ENCODE peak calls at places on chromosomes 4 and X, in four cellular contexts. B is neuronal stem cell, L is body of pancreas, Q is kidney. O is an unnamed sample. For H3K9me3, the result is how much of the 10 kb centered on the place peaks cover.

GRCh38 chr4:84920591-84920990 is 45.9 kb downstream of the WDFY3 start:
- DNase-seq in B (no peak), L (no peak), Q (no peak), O (no peak)

GRCh38 chrX:132406106-132406505 is 82.7 kb downstream of the MBNL3 start:
- DNase-seq in B (no peak), L (no peak), Q (no peak), O (no peak)

GRCh38 chr4:3009422-3009821 is 46.1 kb downstream of the GRK4 start:
- DNase-seq in B (peak), L (no peak), Q (no peak), O (no peak)

GRCh38 chr4:106303548-106303947 is 12.5 kb downstream of the TBCK start:
- DNase-seq in B (no peak), L (no peak), Q (no peak), O (no peak)

GRCh38 chr4:63580796-63581475 is 828.3 kb downstream of the TECRL start:
- DNase-seq in B (no peak), L (no peak), Q (no peak), O (no peak)

GRCh38 chr4:137674066-137674465 is 141.8 kb upstream of the PCDH18 start:
- DNase-seq in B (no peak), L (no peak), Q (no peak), O (no peak)

GRCh38 chr4:99200148-99200547 is 18.9 kb downstream of the ADH6 start:
- DNase-seq in B (no peak), L (no peak), Q (no peak), O (no peak)

GRCh38 chrX:37348237-37349130 is 680 bp upstream of the PRRG1 start:
- DNase-seq in B (peak), L (no peak), Q (no peak), O (no peak)

GRCh38 chrX:133415276-133416105 is at the start of gene GPC4:
- DNase-seq in B (peak), L (peak), Q (peak), O (peak)
- H3K27ac ChIP-seq in B (no peak), L (peak), Q (peak), O (peak)

GRCh38 chr4:175986-176385 is 51.7 kb downstream of the ZNF718 start:
- DNase-seq in B (no peak), L (no peak), Q (no peak), O (no peak)
- H3K9me3 ChIP-seq in B (half or more), L (under half), Q (half or more), O (half or more)

DNA sequence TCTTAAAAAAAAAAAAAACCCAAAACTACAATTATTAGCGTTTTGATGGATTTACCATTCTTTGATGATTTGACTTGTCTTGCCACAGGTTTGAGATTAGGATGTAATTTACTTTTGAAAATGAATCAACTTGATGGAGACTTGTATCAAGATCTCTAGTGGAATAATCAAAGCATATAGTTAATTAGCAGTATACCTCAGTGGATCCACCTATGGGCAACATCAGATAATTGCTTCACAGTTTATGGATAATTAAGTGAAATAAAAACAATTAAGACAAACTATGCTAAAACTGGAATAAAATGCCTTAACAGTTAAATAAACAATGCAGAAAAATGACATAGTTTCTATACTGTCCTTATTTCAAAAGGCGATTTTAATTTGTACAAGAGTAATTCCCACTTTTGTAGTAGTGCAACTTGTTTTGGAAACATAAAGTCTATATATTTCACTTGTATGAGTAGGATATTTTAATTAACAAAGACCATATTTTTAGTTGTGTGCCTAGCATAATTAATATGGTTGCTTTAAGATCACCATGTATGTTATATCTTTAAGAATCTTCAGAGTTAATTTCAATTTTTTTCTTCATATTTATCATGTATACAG is 4.2 kb downstream of the CPEB2 start:
- DNase-seq in B (no peak), L (no peak), Q (no peak), O (no peak)
- H3K27ac ChIP-seq in B (no peak), L (no peak), Q (no peak), O (no peak)

DNA sequence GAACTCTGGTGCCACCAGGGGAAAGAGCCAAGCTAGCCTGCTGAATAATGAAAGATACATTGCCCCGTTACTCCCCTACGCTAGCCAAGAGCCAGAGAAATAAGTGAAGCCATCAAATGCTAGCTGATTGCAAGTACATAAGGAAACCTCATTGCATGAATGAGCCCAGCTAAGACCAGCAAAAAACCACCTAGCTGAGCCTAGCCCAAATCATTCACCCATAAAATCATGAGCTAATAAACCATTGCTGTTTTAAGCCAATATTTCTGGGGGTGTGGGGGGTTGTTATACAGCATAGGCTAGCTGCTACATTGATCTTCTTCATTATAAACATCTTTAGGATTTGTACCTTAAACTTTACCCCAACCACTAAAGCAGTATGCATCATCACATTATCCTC is 15.4 kb upstream of the EDNRA start:
- DNase-seq in B (no peak), L (no peak), Q (no peak), O (no peak)
- H3K9me3 ChIP-seq in B (under half), L (under half), Q (under half), O (under half)

DNA sequence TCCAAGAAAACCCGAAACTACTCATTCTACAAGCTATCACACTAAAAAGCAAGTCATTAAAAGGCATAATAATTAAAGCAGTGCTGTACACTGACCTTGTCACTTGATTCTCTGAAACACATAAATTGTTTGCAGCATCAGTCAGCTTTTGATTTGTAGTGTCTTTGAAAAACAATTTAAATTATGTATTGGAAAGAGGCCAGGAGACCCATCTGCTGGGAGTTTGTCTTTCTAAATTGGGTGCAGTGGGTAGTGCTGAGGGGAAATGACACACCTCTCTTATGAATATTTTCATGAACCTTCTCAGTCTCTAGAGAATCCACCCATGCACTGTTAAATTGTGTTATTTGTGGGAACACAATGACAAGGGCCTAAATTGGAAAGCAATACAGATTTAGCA is 75.6 kb upstream of the ANK2 start:
- DNase-seq in B (no peak), L (no peak), Q (no peak), O (no peak)
- H3K27ac ChIP-seq in B (no peak), L (no peak), Q (no peak), O (no peak)

GRCh38 chr4:165474784-165475705 is 96.2 kb downstream of the CPE start:
- DNase-seq in B (no peak), L (no peak), Q (no peak), O (no peak)
- H3K9me3 ChIP-seq in B (under half), L (under half), Q (under half), O (under half)

DNA sequence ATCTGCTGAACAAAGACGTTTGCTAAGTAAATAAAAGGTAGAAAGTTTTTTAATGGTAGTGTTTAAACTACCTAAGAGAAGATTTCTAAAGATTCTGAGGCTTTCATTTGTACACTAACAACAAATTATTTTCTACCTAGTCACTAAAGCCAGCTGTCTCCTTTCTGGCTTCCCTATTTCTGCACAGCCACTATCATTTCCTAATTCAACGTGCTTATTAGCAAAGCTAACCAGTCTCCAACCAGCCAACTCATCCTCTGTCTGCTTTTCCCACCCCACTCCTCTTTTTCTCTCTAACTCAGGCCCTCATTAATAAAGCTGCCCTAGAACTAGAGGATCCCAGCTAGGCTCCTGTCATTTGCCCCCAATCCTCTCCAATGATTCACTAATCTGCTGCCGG is 118.2 kb downstream of the ZNF827 start:
- DNase-seq in B (no peak), L (no peak), Q (no peak), O (no peak)
- H3K27ac ChIP-seq in B (no peak), L (no peak), Q (no peak), O (no peak)

GRCh38 chr4:22984390-22984789 is 291.7 kb downstream of the GBA3 start:
- DNase-seq in B (no peak), L (no peak), Q (no peak), O (no peak)
- H3K9me3 ChIP-seq in B (under half), L (under half), Q (under half), O (under half)